ENCODE peak calls at places on chromosome 21, in nine cellular contexts. Q is stomach; Y is lung; J is IMR-90; E is transverse colon; K is colonic mucosa; T is psoas muscle; B is CD4-positive, alpha-beta T cell; L is heart right ventricle. P is an unnamed sample.

GRCh38 chr21:38861989-38862683 is 56.4 kb downstream of the ETS2 start:
- DNase-seq in T (no peak), Q (no peak), K (no peak), E (no peak), L (no peak), B (no peak), J (no peak), Y (no peak), P (no peak)

GRCh38 chr21:29798840-29799239 is 141.0 kb downstream of the GRIK1 start:
- DNase-seq in L (no peak), B (no peak), E (no peak), K (no peak), T (no peak), Q (no peak), Y (no peak), J (no peak), P (no peak)

GRCh38 chr21:31234936-31235335 is 109.1 kb downstream of the TIAM1 start:
- DNase-seq in B (no peak), T (no peak), L (no peak), E (no peak), K (no peak), Y (no peak), Q (no peak), J (no peak), P (no peak)

GRCh38 chr21:46537026-46537425 is 67.9 kb downstream of the S100B start:
- DNase-seq in B (no peak), E (no peak), K (no peak), T (no peak), L (no peak), Y (no peak), J (no peak), Q (no peak), P (no peak)

GRCh38 chr21:38806942-38807284 is 1.2 kb downstream of the ETS2 start:
- DNase-seq in E (no peak), K (no peak), J (peak; percentile 49), B (no peak), Y (no peak), Q (no peak), L (no peak), T (no peak), P (no peak)

GRCh38 chr21:33685613-33686197 is 43.4 kb downstream of the ITSN1 start:
- DNase-seq in L (no peak), T (no peak), B (no peak), K (no peak), E (no peak), Q (no peak), J (peak; percentile 66), Y (no peak), P (no peak)

GRCh38 chr21:32134441-32135159 is 144.2 kb downstream of the MIS18A start:
- DNase-seq in E (no peak), T (no peak), Q (no peak), L (no peak), J (no peak), Y (no peak), K (no peak), B (no peak), P (no peak)

GRCh38 chr21:44083631-44084291 is 23.4 kb upstream of the PWP2 start:
- DNase-seq in E (no peak), T (no peak), J (no peak), Q (peak; percentile 53), K (peak; percentile 20), Y (no peak), B (peak; percentile 78), L (no peak), P (peak; percentile 22)

GRCh38 chr21:24895885-24896734 is 711.2 kb downstream of the MRPL39 start:
- DNase-seq in J (peak; percentile 25), Y (no peak), K (no peak), Q (peak; percentile 26), T (no peak), L (no peak), E (peak; percentile 19), B (no peak), P (peak; percentile 10)

GRCh38 chr21:27561116-27561515 is 594.2 kb upstream of the ADAMTS5 start:
- DNase-seq in B (no peak), T (peak; percentile 52), E (peak; percentile 11), J (no peak), Y (peak; percentile 41), K (peak; percentile 17), L (no peak), Q (no peak), P (no peak)

GRCh38 chr21:32248616-32249550 is 30.0 kb downstream of the MIS18A start:
- DNase-seq in T (no peak), L (no peak), E (no peak), Q (no peak), K (no peak), J (peak; percentile 4), B (no peak), Y (no peak), P (no peak)

GRCh38 chr21:38159355-38159754 is 97.4 kb upstream of the KCNJ15 start:
- DNase-seq in B (peak; percentile 48), E (peak; percentile 58), Q (peak; percentile 70), J (peak; percentile 84), T (peak; percentile 35), K (peak; percentile 61), L (peak; percentile 11), Y (peak; percentile 72), P (peak; percentile 79)

GRCh38 chr21:32329331-32329730 is 30.7 kb downstream of the MRAP start:
- DNase-seq in Y (no peak), B (no peak), Q (no peak), J (peak; percentile 53), T (peak; percentile 30), K (no peak), E (no peak), L (no peak), P (no peak)

GRCh38 chr21:15009964-15010363 is 54.8 kb downstream of the NRIP1 start:
- DNase-seq in L (no peak), Q (no peak), E (no peak), Y (no peak), K (no peak), B (no peak), T (no peak), J (peak; percentile 91), P (no peak)

GRCh38 chr21:32423320-32423719 is 10.8 kb downstream of the EVA1C start:
- DNase-seq in T (no peak), L (no peak), J (peak; percentile 94), K (no peak), Y (no peak), E (no peak), B (no peak), Q (no peak), P (no peak)

GRCh38 chr21:33325222-33326067 is 675 bp downstream of the IFNAR1 start:
- DNase-seq in Y (peak; percentile 71), T (peak; percentile 68), Q (peak; percentile 81), E (peak; percentile 81), K (peak; percentile 82), L (peak; percentile 72), J (peak; percentile 75), B (peak; percentile 67), P (peak; percentile 79)

GRCh38 chr21:28705616-28706015 is 287.1 kb downstream of the LTN1 start:
- DNase-seq in T (no peak), K (no peak), B (no peak), Q (no peak), Y (no peak), E (no peak), J (peak; percentile 33), L (no peak), P (no peak)

GRCh38 chr21:26544208-26544607 is 28.9 kb downstream of the CYYR1 start:
- DNase-seq in Q (no peak), Y (no peak), E (no peak), J (no peak), L (no peak), B (no peak), T (no peak), K (no peak), P (no peak)

GRCh38 chr21:44018813-44019567 is 6.9 kb downstream of the TRAPPC10 start:
- DNase-seq in J (no peak), E (no peak), T (no peak), K (no peak), L (no peak), Y (no peak), Q (no peak), B (no peak), P (no peak)

GRCh38 chr21:41168391-41169257 is 664 bp downstream of the BACE2 start:
- DNase-seq in Y (peak; percentile 46), B (no peak), E (peak; percentile 63), L (peak; percentile 48), J (peak; percentile 68), K (peak; percentile 67), T (peak; percentile 60), Q (peak; percentile 56), P (peak; percentile 75)

GRCh38 chr21:45377866-45378257 is 27.1 kb upstream of the COL18A1 start:
- DNase-seq in B (no peak), E (no peak), Y (no peak), Q (no peak), L (no peak), J (no peak), T (no peak), K (no peak), P (no peak)
- H3K27me3 ChIP-seq in B (no peaks in the 10 kb centered on the region), E (peaks cover 4% of the 10 kb centered on the region), Y (no peaks in the 10 kb centered on the region), Q (no peaks in the 10 kb centered on the region), L (no peaks in the 10 kb centered on the region), J (no peaks in the 10 kb centered on the region), T (no peaks in the 10 kb centered on the region), K (no peaks in the 10 kb centered on the region), P (no peaks in the 10 kb centered on the region)

DNA sequence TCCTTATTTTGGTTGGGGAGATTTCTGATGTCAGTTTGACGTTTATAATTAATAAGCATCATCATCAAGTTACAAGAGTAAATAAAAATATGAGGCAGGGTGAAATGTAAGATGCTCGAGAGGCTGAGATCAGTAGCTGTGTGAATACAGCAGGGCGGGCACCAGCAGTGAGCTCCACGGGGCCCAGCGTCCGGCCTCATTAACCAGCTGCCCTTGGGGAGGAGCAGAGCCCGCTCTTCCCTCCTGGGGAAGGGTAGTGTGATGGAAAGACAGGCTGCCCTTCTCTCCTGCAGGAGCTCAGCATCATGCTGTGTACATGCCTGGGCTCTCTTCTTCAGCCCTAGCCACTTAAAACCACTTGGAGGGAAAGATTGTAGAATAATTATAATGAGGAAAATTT is 23.4 kb downstream of the PDE9A start:
- DNase-seq in Y (no peak), T (no peak), K (no peak), J (no peak), Q (no peak), B (no peak), E (no peak), L (no peak), P (no peak)
- H3K27me3 ChIP-seq in Y (no peaks in the 10 kb centered on the region), T (no peaks in the 10 kb centered on the region), K (no peaks in the 10 kb centered on the region), J (peaks cover 5% of the 10 kb centered on the region), Q (no peaks in the 10 kb centered on the region), B (no peaks in the 10 kb centered on the region), E (no peaks in the 10 kb centered on the region), L (peaks cover 9% of the 10 kb centered on the region), P (no peaks in the 10 kb centered on the region)

GRCh38 chr21:36718951-36719501 is 20.1 kb downstream of the SIM2 start:
- DNase-seq in L (no peak), Q (peak; percentile 84), E (peak; percentile 87), J (no peak), B (no peak), Y (no peak), T (no peak), K (peak; percentile 85), P (no peak)
- H3K27me3 ChIP-seq in L (peaks cover 29% of the 10 kb centered on the region), Q (no peaks in the 10 kb centered on the region), E (peaks cover 44% of the 10 kb centered on the region), J (peaks cover 63% of the 10 kb centered on the region), B (peaks cover 32% of the 10 kb centered on the region), Y (peaks cover 8% of the 10 kb centered on the region), T (no peaks in the 10 kb centered on the region), K (no peaks in the 10 kb centered on the region), P (no peaks in the 10 kb centered on the region)

DNA sequence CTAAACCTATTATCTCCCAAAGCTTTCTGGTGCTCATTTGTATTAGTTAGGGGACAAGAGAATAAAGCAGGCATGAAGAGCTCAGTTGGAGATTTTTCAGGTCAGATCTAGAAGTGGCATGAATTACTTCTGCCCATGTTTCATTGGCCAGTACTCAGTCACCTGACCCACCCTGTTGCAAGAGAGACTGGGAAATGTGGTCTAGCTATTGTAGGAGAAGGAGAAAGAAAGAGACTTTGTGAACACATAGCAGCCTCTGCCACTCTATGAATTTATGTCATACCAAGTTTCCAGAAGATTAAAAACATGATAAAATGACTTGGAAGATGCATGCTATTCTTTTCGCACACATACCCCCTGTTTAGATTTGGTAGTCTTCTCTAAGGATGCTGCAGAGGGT is 302.3 kb upstream of the RUNX1 start:
- DNase-seq in L (no peak), Q (no peak), B (no peak), J (no peak), K (no peak), E (no peak), Y (no peak), T (no peak), P (no peak)
- H3K27me3 ChIP-seq in L (no peaks in the 10 kb centered on the region), Q (no peaks in the 10 kb centered on the region), B (no peaks in the 10 kb centered on the region), J (no peaks in the 10 kb centered on the region), K (no peaks in the 10 kb centered on the region), E (no peaks in the 10 kb centered on the region), Y (no peaks in the 10 kb centered on the region), T (no peaks in the 10 kb centered on the region), P (no peaks in the 10 kb centered on the region)